ENCODE peak calls at places on chromosomes 6 and 20, in nine cellular contexts. Z is Right ventricle myocardium superior; R is activated CD4-positive, alpha-beta T cell treated with anti-CD3 and anti-CD28 coated beads for 48 hours; G is naive thymus-derived CD4-positive, alpha-beta T cell; F is Calu3; W is aorta; Q is dermis microvascular lymphatic vessel endothelial cell; L is choroid plexus epithelial cell; C is caudate nucleus. D is an unnamed sample.

GRCh38 chr20:61871913-61872312 is 193.8 kb downstream of the TAF4 start:
- DNase-seq in L (no peak), F (no peak), W (no peak), R (no peak), C (no peak), Q (no peak), Z (no peak), G (no peak), D (no peak)

GRCh38 chr6:26537846-26538571 is at the start of gene HMGN4:
- DNase-seq in W (peak; percentile 88), L (peak; percentile 96), G (peak; percentile 97), C (peak; percentile 48), F (peak; percentile 85), R (peak; percentile 86), Q (peak; percentile 93), Z (peak; percentile 88), D (peak; percentile 86)

GRCh38 chr6:4316867-4317400 is 181.6 kb upstream of the ECI2 start:
- DNase-seq in Z (peak; percentile 49), L (peak; percentile 65), W (peak; percentile 68), G (no peak), C (no peak), F (peak; percentile 42), Q (peak; percentile 92), R (no peak), D (peak; percentile 33)

GRCh38 chr6:126047648-126048047 is 61.3 kb downstream of the TRMT11 start:
- DNase-seq in L (no peak), F (no peak), Z (no peak), R (no peak), G (no peak), W (no peak), C (no peak), Q (no peak), D (no peak)

GRCh38 chr6:107331409-107332386 is 127.7 kb downstream of the PDSS2 start:
- DNase-seq in F (no peak), R (no peak), W (no peak), Z (no peak), Q (no peak), G (no peak), L (peak; percentile 43), C (no peak), D (no peak)

GRCh38 chr20:50027611-50028105 is 44.9 kb downstream of the SNAI1 start:
- DNase-seq in R (no peak), C (peak; percentile 43), F (peak; percentile 59), Z (peak; percentile 87), W (peak; percentile 93), L (peak; percentile 84), G (no peak), Q (peak; percentile 98), D (peak; percentile 47)

GRCh38 chr6:16419636-16420331 is 181.4 kb downstream of the GMPR start:
- DNase-seq in L (no peak), Z (no peak), R (no peak), F (no peak), C (no peak), Q (no peak), G (no peak), W (no peak), D (no peak)

GRCh38 chr6:72966628-72967280 is 258.5 kb downstream of the KHDC1L start:
- DNase-seq in Q (no peak), F (no peak), R (no peak), G (no peak), L (no peak), Z (no peak), C (no peak), W (no peak), D (peak; percentile 21)

GRCh38 chr20:25213566-25214415 is 18.3 kb downstream of the ENTPD6 start:
- DNase-seq in Z (no peak), F (no peak), L (no peak), W (no peak), R (no peak), C (no peak), Q (no peak), G (no peak), D (no peak)

GRCh38 chr6:137951064-137951597 is 84.1 kb downstream of the TNFAIP3 start:
- DNase-seq in L (no peak), Z (no peak), C (no peak), R (no peak), W (no peak), F (no peak), Q (no peak), G (no peak), D (no peak)

GRCh38 chr6:137832110-137832509 is 34.9 kb upstream of the TNFAIP3 start:
- DNase-seq in Z (no peak), C (no peak), R (no peak), G (no peak), W (no peak), Q (no peak), F (no peak), L (peak; percentile 88), D (peak; percentile 24)

GRCh38 chr6:134614606-134615485 is 296.9 kb upstream of the SGK1 start:
- DNase-seq in W (no peak), L (no peak), F (no peak), G (no peak), R (no peak), C (no peak), Z (no peak), Q (no peak), D (peak; percentile 33)

GRCh38 chr6:30814137-30815084 is 69.9 kb upstream of the DDR1 start:
- DNase-seq in L (peak; percentile 85), G (no peak), F (peak; percentile 77), Z (no peak), Q (peak; percentile 92), C (no peak), R (peak; percentile 74), W (no peak), D (peak; percentile 37)